ENCODE peak calls at places on chromosomes 7 and 10, in six cellular contexts. One of them, this sample, is unnamed.

GRCh38 chr10:29535012-29535777 is 99.6 kb downstream of the SVIL start:
- DNase-seq in heart left ventricle: peak
- DNase-seq in transverse colon: peak
- DNase-seq in Peyer's patch: peak
- DNase-seq in ovary: peak
- DNase-seq in lower leg skin: no peak
- DNase-seq in this sample: peak

GRCh38 chr10:43160919-43161251 is 22.6 kb downstream of the CSGALNACT2 start:
- DNase-seq in Peyer's patch: no peak
- DNase-seq in transverse colon: no peak
- DNase-seq in lower leg skin: no peak
- DNase-seq in heart left ventricle: no peak
- DNase-seq in ovary: no peak
- DNase-seq in this sample: no peak

GRCh38 chr10:11986593-11987216 is 55.9 kb downstream of the UPF2 start:
- DNase-seq in ovary: peak
- DNase-seq in transverse colon: peak
- DNase-seq in heart left ventricle: peak
- DNase-seq in lower leg skin: peak
- DNase-seq in Peyer's patch: peak
- DNase-seq in this sample: peak

GRCh38 chr7:23687011-23687410 is 7.0 kb downstream of the FAM221A start:
- DNase-seq in transverse colon: no peak
- DNase-seq in Peyer's patch: no peak
- DNase-seq in lower leg skin: no peak
- DNase-seq in heart left ventricle: no peak
- DNase-seq in ovary: no peak
- DNase-seq in this sample: no peak

GRCh38 chr7:43170571-43170970 is 58.1 kb downstream of the HECW1 start:
- DNase-seq in transverse colon: no peak
- DNase-seq in Peyer's patch: no peak
- DNase-seq in lower leg skin: no peak
- DNase-seq in heart left ventricle: no peak
- DNase-seq in ovary: no peak
- DNase-seq in this sample: no peak

GRCh38 chr7:136803028-136803427 is 65.4 kb upstream of the CHRM2 start:
- DNase-seq in ovary: no peak
- DNase-seq in Peyer's patch: no peak
- DNase-seq in transverse colon: no peak
- DNase-seq in lower leg skin: no peak
- DNase-seq in heart left ventricle: no peak
- DNase-seq in this sample: no peak

GRCh38 chr7:108062250-108063014 is 59.5 kb upstream of the LAMB1 start:
- DNase-seq in heart left ventricle: no peak
- DNase-seq in transverse colon: no peak
- DNase-seq in Peyer's patch: no peak
- DNase-seq in ovary: no peak
- DNase-seq in lower leg skin: no peak
- DNase-seq in this sample: no peak

GRCh38 chr10:132205650-132206376 is 19.1 kb downstream of the DPYSL4 start:
- DNase-seq in heart left ventricle: peak
- DNase-seq in ovary: peak
- DNase-seq in Peyer's patch: no peak
- DNase-seq in lower leg skin: no peak
- DNase-seq in transverse colon: no peak
- DNase-seq in this sample: no peak

GRCh38 chr7:25662881-25663588 is 434.7 kb upstream of the NPVF start:
- DNase-seq in Peyer's patch: no peak
- DNase-seq in ovary: peak
- DNase-seq in lower leg skin: no peak
- DNase-seq in heart left ventricle: no peak
- DNase-seq in transverse colon: peak
- DNase-seq in this sample: peak

GRCh38 chr10:131074682-131075081 is 236.8 kb downstream of the TCERG1L start:
- DNase-seq in transverse colon: no peak
- DNase-seq in Peyer's patch: no peak
- DNase-seq in lower leg skin: no peak
- DNase-seq in ovary: no peak
- DNase-seq in heart left ventricle: no peak
- DNase-seq in this sample: no peak

GRCh38 chr10:26451903-26452302 is 13.8 kb downstream of the APBB1IP start:
- DNase-seq in transverse colon: no peak
- DNase-seq in heart left ventricle: no peak
- DNase-seq in Peyer's patch: no peak
- DNase-seq in ovary: no peak
- DNase-seq in lower leg skin: no peak
- DNase-seq in this sample: no peak

GRCh38 chr10:108204528-108205313 is 1040.2 kb upstream of the SORCS1 start:
- DNase-seq in lower leg skin: no peak
- DNase-seq in transverse colon: peak
- DNase-seq in Peyer's patch: no peak
- DNase-seq in heart left ventricle: no peak
- DNase-seq in ovary: no peak
- DNase-seq in this sample: peak

GRCh38 chr7:139329119-139329518 is 12.0 kb upstream of the FMC1 start:
- DNase-seq in Peyer's patch: no peak
- DNase-seq in lower leg skin: no peak
- DNase-seq in ovary: no peak
- DNase-seq in transverse colon: no peak
- DNase-seq in heart left ventricle: no peak
- DNase-seq in this sample: no peak

GRCh38 chr7:92669616-92670153 is 79.5 kb upstream of the FAM133B start:
- DNase-seq in lower leg skin: no peak
- DNase-seq in ovary: no peak
- DNase-seq in transverse colon: no peak
- DNase-seq in heart left ventricle: no peak
- DNase-seq in Peyer's patch: no peak
- DNase-seq in this sample: no peak

GRCh38 chr7:18475488-18475887 is 20.1 kb upstream of the HDAC9 start:
- DNase-seq in ovary: no peak
- DNase-seq in Peyer's patch: no peak
- DNase-seq in heart left ventricle: no peak
- DNase-seq in transverse colon: no peak
- DNase-seq in lower leg skin: no peak
- DNase-seq in this sample: no peak

GRCh38 chr7:128963327-128963757 is 25.6 kb downstream of the IRF5 start:
- DNase-seq in heart left ventricle: no peak
- DNase-seq in transverse colon: no peak
- DNase-seq in Peyer's patch: no peak
- DNase-seq in lower leg skin: no peak
- DNase-seq in ovary: no peak
- DNase-seq in this sample: no peak

GRCh38 chr7:36604801-36605200 is 119.5 kb downstream of the AOAH start:
- DNase-seq in lower leg skin: no peak
- DNase-seq in heart left ventricle: no peak
- DNase-seq in ovary: no peak
- DNase-seq in transverse colon: no peak
- DNase-seq in Peyer's patch: no peak
- DNase-seq in this sample: no peak

GRCh38 chr10:69406302-69406811 is 10.4 kb downstream of the TACR2 start:
- DNase-seq in transverse colon: no peak
- DNase-seq in lower leg skin: no peak
- DNase-seq in heart left ventricle: peak
- DNase-seq in Peyer's patch: no peak
- DNase-seq in ovary: no peak
- DNase-seq in this sample: no peak

GRCh38 chr7:15567036-15567435 is 5.2 kb upstream of the AGMO start:
- DNase-seq in Peyer's patch: no peak
- DNase-seq in transverse colon: no peak
- DNase-seq in lower leg skin: no peak
- DNase-seq in heart left ventricle: no peak
- DNase-seq in ovary: no peak
- DNase-seq in this sample: no peak

GRCh38 chr7:83976302-83976701 is 218.3 kb downstream of the SEMA3A start:
- DNase-seq in heart left ventricle: no peak
- DNase-seq in Peyer's patch: no peak
- DNase-seq in transverse colon: no peak
- DNase-seq in lower leg skin: no peak
- DNase-seq in ovary: no peak
- DNase-seq in this sample: no peak

GRCh38 chr7:51219261-51219988 is 97.2 kb downstream of the COBL start:
- DNase-seq in ovary: no peak
- DNase-seq in heart left ventricle: no peak
- DNase-seq in lower leg skin: no peak
- DNase-seq in Peyer's patch: no peak
- DNase-seq in transverse colon: no peak
- DNase-seq in this sample: no peak

GRCh38 chr10:24814568-24815313 is 91.1 kb upstream of the ARHGAP21 start:
- DNase-seq in ovary: no peak
- DNase-seq in Peyer's patch: no peak
- DNase-seq in transverse colon: no peak
- DNase-seq in lower leg skin: no peak
- DNase-seq in heart left ventricle: no peak
- DNase-seq in this sample: no peak

GRCh38 chr7:88835147-88835728 is 39.7 kb upstream of the TEX47 start:
- DNase-seq in ovary: no peak
- DNase-seq in lower leg skin: no peak
- DNase-seq in heart left ventricle: no peak
- DNase-seq in Peyer's patch: no peak
- DNase-seq in transverse colon: no peak
- DNase-seq in this sample: no peak

GRCh38 chr10:24027107-24027506 is 181.8 kb upstream of the KIAA1217 start:
- DNase-seq in lower leg skin: no peak
- DNase-seq in Peyer's patch: no peak
- DNase-seq in heart left ventricle: no peak
- DNase-seq in transverse colon: no peak
- DNase-seq in ovary: no peak
- DNase-seq in this sample: no peak

GRCh38 chr7:10815546-10815945 is 158.1 kb upstream of the PHF14 start:
- DNase-seq in transverse colon: no peak
- DNase-seq in heart left ventricle: no peak
- DNase-seq in ovary: no peak
- DNase-seq in lower leg skin: no peak
- DNase-seq in Peyer's patch: no peak
- DNase-seq in this sample: no peak

GRCh38 chr7:42606217-42606905 is 305.5 kb downstream of the C7orf25 start:
- DNase-seq in ovary: no peak
- DNase-seq in Peyer's patch: no peak
- DNase-seq in lower leg skin: no peak
- DNase-seq in transverse colon: no peak
- DNase-seq in heart left ventricle: no peak
- DNase-seq in this sample: no peak

GRCh38 chr10:125037145-125037544 is 95.2 kb downstream of the ZRANB1 start:
- DNase-seq in Peyer's patch: peak
- DNase-seq in lower leg skin: no peak
- DNase-seq in ovary: no peak
- DNase-seq in heart left ventricle: no peak
- DNase-seq in transverse colon: peak
- DNase-seq in this sample: no peak

GRCh38 chr10:17001961-17002749 is 127.5 kb downstream of the CUBN start:
- DNase-seq in transverse colon: peak
- DNase-seq in ovary: peak
- DNase-seq in heart left ventricle: no peak
- DNase-seq in lower leg skin: peak
- DNase-seq in Peyer's patch: no peak
- DNase-seq in this sample: peak

GRCh38 chr10:112898540-112899395 is 51.3 kb upstream of the TCF7L2 start:
- DNase-seq in Peyer's patch: peak
- DNase-seq in lower leg skin: no peak
- DNase-seq in transverse colon: peak
- DNase-seq in heart left ventricle: no peak
- DNase-seq in ovary: no peak
- DNase-seq in this sample: no peak

GRCh38 chr10:79102056-79102874 is 33.5 kb downstream of the ZMIZ1 start:
- DNase-seq in transverse colon: peak
- DNase-seq in lower leg skin: peak
- DNase-seq in Peyer's patch: no peak
- DNase-seq in ovary: peak
- DNase-seq in heart left ventricle: peak
- DNase-seq in this sample: peak

GRCh38 chr7:153152786-153153185 is 393.2 kb downstream of the ACTR3B start:
- DNase-seq in ovary: no peak
- DNase-seq in heart left ventricle: no peak
- DNase-seq in lower leg skin: no peak
- DNase-seq in Peyer's patch: no peak
- DNase-seq in transverse colon: no peak
- DNase-seq in this sample: no peak

DNA sequence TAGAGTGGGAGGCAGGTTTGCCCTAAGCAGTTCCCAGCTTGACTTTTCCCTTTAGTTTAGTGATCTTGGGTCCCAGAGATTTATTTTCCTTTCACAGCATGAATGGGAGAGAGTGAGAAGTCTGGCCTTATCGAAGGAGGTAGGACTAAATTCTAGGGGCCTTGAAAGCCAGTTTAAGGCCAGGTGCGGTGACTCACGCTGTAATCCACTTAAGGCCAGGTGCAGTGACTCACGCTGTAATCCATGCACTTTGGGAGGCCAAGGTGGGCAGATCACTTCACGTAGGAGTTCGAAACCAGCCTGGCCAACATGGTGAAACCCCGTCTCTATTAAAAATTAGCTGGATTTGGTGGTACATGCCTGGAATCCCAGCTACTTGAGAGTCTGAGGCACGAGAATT is 392.2 kb downstream of the ACTR3B start:
- DNase-seq in lower leg skin: no peak
- DNase-seq in transverse colon: no peak
- DNase-seq in ovary: no peak
- DNase-seq in heart left ventricle: no peak
- DNase-seq in Peyer's patch: no peak
- DNase-seq in this sample: no peak
- TF ChIP-seq POLR2A in lower leg skin: no peak
- TF ChIP-seq POLR2A in transverse colon: no peak
- TF ChIP-seq POLR2A in ovary: no peak
- TF ChIP-seq POLR2A in heart left ventricle: no peak
- TF ChIP-seq POLR2A in Peyer's patch: no peak
- TF ChIP-seq POLR2A in this sample: no peak

DNA sequence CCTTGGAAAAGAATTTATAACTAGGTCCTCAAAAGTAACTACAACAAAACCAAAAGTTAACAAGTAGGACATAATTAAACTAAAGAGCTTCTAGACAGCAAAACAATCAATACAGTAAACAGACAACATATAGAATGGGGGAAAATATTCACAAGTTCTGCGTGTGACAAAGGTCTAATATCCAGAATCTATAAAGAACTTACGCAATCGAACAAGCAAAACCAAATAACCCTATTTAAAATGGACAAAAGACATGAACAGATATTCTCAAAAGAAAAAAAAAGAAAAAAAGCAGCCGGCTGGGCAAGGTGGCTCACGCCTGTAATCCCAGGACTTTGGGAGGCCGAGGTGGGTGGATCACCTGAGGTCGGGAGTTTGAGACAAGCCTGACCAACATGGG is 33.8 kb upstream of the AMPH start:
- DNase-seq in heart left ventricle: no peak
- DNase-seq in transverse colon: no peak
- DNase-seq in Peyer's patch: no peak
- DNase-seq in lower leg skin: no peak
- DNase-seq in ovary: no peak
- DNase-seq in this sample: no peak
- TF ChIP-seq POLR2A in heart left ventricle: no peak
- TF ChIP-seq POLR2A in transverse colon: no peak
- TF ChIP-seq POLR2A in Peyer's patch: no peak
- TF ChIP-seq POLR2A in lower leg skin: no peak
- TF ChIP-seq POLR2A in ovary: no peak
- TF ChIP-seq POLR2A in this sample: no peak

GRCh38 chr10:7329219-7329618 is 81.6 kb downstream of the SFMBT2 start:
- DNase-seq in ovary: no peak
- DNase-seq in Peyer's patch: no peak
- DNase-seq in lower leg skin: no peak
- DNase-seq in transverse colon: peak
- DNase-seq in heart left ventricle: no peak
- DNase-seq in this sample: no peak
- TF ChIP-seq POLR2A in ovary: no peak
- TF ChIP-seq POLR2A in Peyer's patch: no peak
- TF ChIP-seq POLR2A in lower leg skin: no peak
- TF ChIP-seq POLR2A in transverse colon: no peak
- TF ChIP-seq POLR2A in heart left ventricle: no peak
- TF ChIP-seq POLR2A in this sample: no peak

GRCh38 chr10:89332092-89332633 is 4.4 kb downstream of the IFIT3 start:
- DNase-seq in ovary: no peak
- DNase-seq in Peyer's patch: no peak
- DNase-seq in transverse colon: no peak
- DNase-seq in lower leg skin: no peak
- DNase-seq in heart left ventricle: no peak
- DNase-seq in this sample: peak
- TF ChIP-seq POLR2A in ovary: no peak
- TF ChIP-seq POLR2A in Peyer's patch: no peak
- TF ChIP-seq POLR2A in transverse colon: no peak
- TF ChIP-seq POLR2A in lower leg skin: no peak
- TF ChIP-seq POLR2A in heart left ventricle: no peak
- TF ChIP-seq POLR2A in this sample: no peak

This sample was measured in testis.